ENCODE peak calls at places on chromosomes 13 and 19, in four cellular contexts. N is uterus, Z is Peyer's patch, T is endothelial cell of umbilical vein. H is an unnamed sample. For H3K4me1, the result is how much of the 10 kb centered on the place peaks cover.

GRCh38 chr19:55586976-55587668 is 6.5 kb upstream of the ZNF579 start:
- DNase-seq in N (peak), Z (peak), T (peak), H (peak)

GRCh38 chr13:41018583-41018909 is 570 bp downstream of the ELF1 start:
- DNase-seq in N (no peak), Z (no peak), T (no peak), H (no peak)

GRCh38 chr19:51441410-51442390 is 16.6 kb downstream of the SIGLEC8 start:
- DNase-seq in N (no peak), Z (peak), T (no peak), H (peak)

GRCh38 chr19:18306903-18307681 is 15.8 kb downstream of the LSM4 start:
- DNase-seq in N (no peak), Z (no peak), T (no peak), H (no peak)

GRCh38 chr19:38203197-38203596 is 20.8 kb downstream of the DPF1 start:
- DNase-seq in N (no peak), Z (no peak), T (no peak), H (no peak)

GRCh38 chr19:34788074-34788473 is 15.1 kb upstream of the ZNF599 start:
- DNase-seq in N (no peak), Z (no peak), T (no peak), H (no peak)

GRCh38 chr13:37595162-37595561 is 3.4 kb downstream of the POSTN start:
- DNase-seq in N (no peak), Z (no peak), T (peak), H (no peak)

GRCh38 chr13:85367887-85368286 is 431.3 kb downstream of the SLITRK6 start:
- DNase-seq in N (no peak), Z (no peak), T (no peak), H (no peak)

GRCh38 chr19:43570174-43570791 is 5.0 kb downstream of the XRCC1 start:
- DNase-seq in N (no peak), Z (no peak), T (no peak), H (no peak)

GRCh38 chr13:106344318-106344717 is 191.1 kb downstream of the EFNB2 start:
- DNase-seq in N (no peak), Z (no peak), T (no peak), H (no peak)

GRCh38 chr13:109155301-109155761 is 525.9 kb downstream of the MYO16 start:
- DNase-seq in N (no peak), Z (no peak), T (peak), H (no peak)

GRCh38 chr13:48165063-48165462 is 67.9 kb upstream of the ITM2B start:
- DNase-seq in N (no peak), Z (no peak), T (no peak), H (no peak)

GRCh38 chr13:72194531-72194930 is 327.5 kb upstream of the DACH1 start:
- DNase-seq in N (no peak), Z (peak), T (peak), H (no peak)

GRCh38 chr13:97279079-97279411 is 56.9 kb downstream of the MBNL2 start:
- DNase-seq in N (no peak), Z (no peak), T (no peak), H (no peak)
- H3K4me1 ChIP-seq in N (under half), Z (under half), T (half or more), H (half or more)

GRCh38 chr13:39825886-39826285 is 170.4 kb downstream of the COG6 start:
- DNase-seq in N (no peak), Z (no peak), T (no peak), H (no peak)
- TF ChIP-seq POLR2A in N (no peak), Z (no peak), T (no peak), H (no peak)

DNA sequence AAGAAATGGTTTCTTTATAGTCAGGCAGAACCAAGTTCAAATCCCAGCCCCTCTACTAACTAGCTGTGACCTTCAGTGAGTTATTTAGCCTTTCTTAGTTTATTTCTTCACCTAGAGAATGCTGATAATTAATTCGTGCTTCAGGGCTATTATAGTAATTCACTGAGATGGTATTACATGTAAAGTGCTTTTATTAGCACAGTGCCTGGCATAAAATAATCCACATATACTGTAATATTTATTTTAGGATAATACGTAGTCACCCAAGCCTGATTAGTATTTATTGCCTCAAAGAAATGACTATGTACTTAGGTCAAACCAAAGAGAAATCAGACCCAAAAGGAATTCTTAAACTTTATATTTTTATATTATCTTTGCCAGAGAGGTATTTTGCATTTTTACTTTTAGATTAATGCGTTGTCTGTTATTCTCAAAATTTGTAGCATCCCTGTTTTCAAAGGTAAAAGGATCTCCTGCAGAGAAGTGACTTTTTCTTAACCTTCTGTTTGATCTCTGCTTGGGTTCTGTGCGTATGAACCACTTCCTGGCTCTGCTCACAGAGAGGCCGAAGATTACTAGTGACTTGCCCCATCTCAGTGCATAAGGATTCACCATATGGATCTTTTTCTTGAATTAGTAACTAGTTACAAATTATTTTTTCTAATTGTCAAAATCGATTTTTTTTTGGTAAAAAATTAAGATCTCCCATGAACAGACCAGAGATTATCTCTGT is 19.7 kb downstream of the UBAC2 start:
- DNase-seq in N (no peak), Z (no peak), T (no peak), H (no peak)
- H3K4me1 ChIP-seq in N (under half), Z (under half), T (under half), H (half or more)

GRCh38 chr19:17061205-17061604 is 14.0 kb downstream of the HAUS8 start:
- DNase-seq in N (no peak), Z (no peak), T (no peak), H (no peak)
- TF ChIP-seq POLR2A in N (no peak), Z (no peak), T (no peak), H (no peak)

GRCh38 chr19:46979770-46980105 is 39.9 kb upstream of the NPAS1 start:
- DNase-seq in N (no peak), Z (no peak), T (no peak), H (no peak)
- H3K4me1 ChIP-seq in N (under half), Z (under half), T (under half), H (under half)

DNA sequence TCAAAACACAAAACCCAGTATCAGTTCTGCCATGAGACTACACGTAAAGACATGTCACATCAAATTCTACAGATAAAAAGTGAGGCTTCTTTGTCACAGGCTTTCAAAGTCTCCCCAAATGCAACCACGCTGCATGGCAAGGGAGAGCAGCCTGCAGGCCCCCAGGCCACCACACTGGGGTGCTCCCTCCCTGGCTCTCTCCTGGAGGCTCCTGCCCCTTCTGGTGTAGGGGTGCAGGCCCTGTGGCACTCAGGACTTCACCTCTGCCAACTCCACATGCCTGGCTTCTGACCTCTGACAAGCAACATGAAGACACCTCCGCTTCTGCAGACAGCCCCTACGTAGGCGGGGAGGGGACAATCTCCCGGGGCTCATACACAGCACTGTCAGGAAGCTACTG is 14.3 kb downstream of the AKAP8 start:
- DNase-seq in N (no peak), Z (no peak), T (no peak), H (no peak)
- TF ChIP-seq POLR2A in N (no peak), Z (no peak), T (no peak), H (no peak)

DNA sequence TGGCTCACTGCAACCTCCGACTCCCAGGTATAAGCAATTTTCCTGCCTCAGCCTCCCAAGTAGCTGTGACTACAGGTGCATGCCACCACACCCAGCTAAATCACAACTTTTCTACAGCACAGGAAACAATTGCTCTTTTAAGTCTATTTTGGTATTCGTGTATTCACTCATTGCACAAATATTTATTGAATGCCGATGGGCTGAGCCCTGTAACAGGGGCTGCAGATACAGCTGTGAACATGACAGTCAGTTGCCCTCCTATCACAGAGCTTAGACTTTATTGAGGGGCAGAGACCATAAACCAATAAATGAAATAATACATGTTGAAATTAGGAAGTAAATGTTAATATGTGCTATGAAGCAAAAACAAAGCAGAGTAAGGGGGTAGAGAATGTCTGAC is 141.1 kb downstream of the MIPEP start:
- DNase-seq in N (no peak), Z (no peak), T (no peak), H (no peak)
- H3K4me1 ChIP-seq in N (under half), Z (under half), T (under half), H (under half)

GRCh38 chr19:17213334-17213733 is 1.8 kb upstream of the USE1 start:
- DNase-seq in N (no peak), Z (no peak), T (no peak), H (no peak)
- TF ChIP-seq POLR2A in N (no peak), Z (no peak), T (no peak), H (no peak)